ENCODE peak calls at places on chromosomes 16 and 17, in nine cellular contexts. One of them, this sample, is unnamed.

GRCh38 chr17:55208078-55208812 is 56.5 kb upstream of the HLF start:
- DNase-seq in prostate gland: no peak
- DNase-seq in suprapubic skin: no peak
- DNase-seq in Peyer's patch: no peak
- DNase-seq in A549: no peak
- DNase-seq in esophagus squamous epithelium: no peak
- DNase-seq in uterus: no peak
- DNase-seq in adrenal gland: no peak
- DNase-seq in stomach: no peak
- DNase-seq in this sample: no peak

GRCh38 chr17:7835818-7836595 is 2.0 kb downstream of the KDM6B start:
- DNase-seq in stomach: peak; percentile 74
- DNase-seq in adrenal gland: peak; percentile 94
- DNase-seq in suprapubic skin: no peak
- DNase-seq in esophagus squamous epithelium: no peak
- DNase-seq in A549: peak; percentile 48
- DNase-seq in Peyer's patch: peak; percentile 74
- DNase-seq in prostate gland: peak; percentile 68
- DNase-seq in uterus: no peak
- DNase-seq in this sample: peak; percentile 94

GRCh38 chr16:88380099-88380498 is 2.7 kb upstream of the ZNF469 start:
- DNase-seq in prostate gland: no peak
- DNase-seq in suprapubic skin: no peak
- DNase-seq in stomach: no peak
- DNase-seq in esophagus squamous epithelium: no peak
- DNase-seq in uterus: no peak
- DNase-seq in Peyer's patch: no peak
- DNase-seq in A549: no peak
- DNase-seq in adrenal gland: no peak
- DNase-seq in this sample: no peak

GRCh38 chr16:16021988-16022682 is 72.7 kb downstream of the ABCC1 start:
- DNase-seq in esophagus squamous epithelium: peak; percentile 30
- DNase-seq in A549: peak; percentile 98
- DNase-seq in suprapubic skin: peak; percentile 96
- DNase-seq in adrenal gland: peak; percentile 99
- DNase-seq in Peyer's patch: peak; percentile 43
- DNase-seq in uterus: peak; percentile 99
- DNase-seq in stomach: peak; percentile 96
- DNase-seq in prostate gland: peak; percentile 86
- DNase-seq in this sample: peak; percentile 98

GRCh38 chr17:81386646-81387234 is 8.5 kb upstream of the BAHCC1 start:
- DNase-seq in stomach: peak; percentile 56
- DNase-seq in A549: no peak
- DNase-seq in prostate gland: no peak
- DNase-seq in suprapubic skin: no peak
- DNase-seq in esophagus squamous epithelium: no peak
- DNase-seq in adrenal gland: no peak
- DNase-seq in Peyer's patch: no peak
- DNase-seq in uterus: peak; percentile 62
- DNase-seq in this sample: no peak

GRCh38 chr17:16258916-16259315 is 41.9 kb downstream of the PIGL start:
- DNase-seq in prostate gland: no peak
- DNase-seq in A549: no peak
- DNase-seq in stomach: no peak
- DNase-seq in uterus: peak; percentile 21
- DNase-seq in adrenal gland: no peak
- DNase-seq in suprapubic skin: no peak
- DNase-seq in Peyer's patch: no peak
- DNase-seq in esophagus squamous epithelium: no peak
- DNase-seq in this sample: no peak

GRCh38 chr17:13420294-13421277 is 181.1 kb downstream of the HS3ST3A1 start:
- DNase-seq in adrenal gland: no peak
- DNase-seq in prostate gland: no peak
- DNase-seq in uterus: no peak
- DNase-seq in stomach: no peak
- DNase-seq in esophagus squamous epithelium: no peak
- DNase-seq in suprapubic skin: no peak
- DNase-seq in Peyer's patch: no peak
- DNase-seq in A549: no peak
- DNase-seq in this sample: no peak

GRCh38 chr17:6641374-6641818 is 536 bp downstream of the TXNDC17 start:
- DNase-seq in stomach: no peak
- DNase-seq in Peyer's patch: no peak
- DNase-seq in adrenal gland: no peak
- DNase-seq in prostate gland: no peak
- DNase-seq in A549: no peak
- DNase-seq in esophagus squamous epithelium: no peak
- DNase-seq in suprapubic skin: no peak
- DNase-seq in uterus: no peak
- DNase-seq in this sample: no peak

GRCh38 chr16:14337303-14338191 is 266.4 kb downstream of the MRTFB start:
- DNase-seq in stomach: no peak
- DNase-seq in A549: no peak
- DNase-seq in Peyer's patch: no peak
- DNase-seq in prostate gland: peak; percentile 17
- DNase-seq in suprapubic skin: no peak
- DNase-seq in uterus: no peak
- DNase-seq in esophagus squamous epithelium: no peak
- DNase-seq in adrenal gland: no peak
- DNase-seq in this sample: no peak

GRCh38 chr16:85153656-85154091 is 41.4 kb upstream of the CIBAR2 start:
- DNase-seq in adrenal gland: no peak
- DNase-seq in uterus: no peak
- DNase-seq in stomach: no peak
- DNase-seq in esophagus squamous epithelium: no peak
- DNase-seq in suprapubic skin: no peak
- DNase-seq in prostate gland: no peak
- DNase-seq in Peyer's patch: no peak
- DNase-seq in A549: no peak
- DNase-seq in this sample: no peak

GRCh38 chr17:44776628-44777393 is 18.0 kb downstream of the ADAM11 start:
- DNase-seq in prostate gland: no peak
- DNase-seq in adrenal gland: no peak
- DNase-seq in esophagus squamous epithelium: no peak
- DNase-seq in uterus: no peak
- DNase-seq in A549: no peak
- DNase-seq in suprapubic skin: no peak
- DNase-seq in stomach: no peak
- DNase-seq in Peyer's patch: no peak
- DNase-seq in this sample: no peak

GRCh38 chr17:44774271-44775135 is 15.7 kb downstream of the ADAM11 start:
- DNase-seq in Peyer's patch: peak; percentile 92
- DNase-seq in adrenal gland: peak; percentile 94
- DNase-seq in prostate gland: peak; percentile 83
- DNase-seq in A549: peak; percentile 99
- DNase-seq in suprapubic skin: peak; percentile 96
- DNase-seq in esophagus squamous epithelium: peak; percentile 19
- DNase-seq in uterus: peak; percentile 85
- DNase-seq in stomach: peak; percentile 92
- DNase-seq in this sample: peak; percentile 97

GRCh38 chr17:44773140-44773539 is 14.4 kb downstream of the ADAM11 start:
- DNase-seq in esophagus squamous epithelium: no peak
- DNase-seq in uterus: no peak
- DNase-seq in A549: no peak
- DNase-seq in Peyer's patch: no peak
- DNase-seq in prostate gland: no peak
- DNase-seq in stomach: no peak
- DNase-seq in suprapubic skin: no peak
- DNase-seq in adrenal gland: no peak
- DNase-seq in this sample: no peak

GRCh38 chr17:44775838-44776621 is 17.2 kb downstream of the ADAM11 start:
- DNase-seq in A549: peak; percentile 73
- DNase-seq in suprapubic skin: no peak
- DNase-seq in stomach: peak; percentile 55
- DNase-seq in Peyer's patch: no peak
- DNase-seq in uterus: no peak
- DNase-seq in adrenal gland: no peak
- DNase-seq in prostate gland: no peak
- DNase-seq in esophagus squamous epithelium: no peak
- DNase-seq in this sample: peak; percentile 90

DNA sequence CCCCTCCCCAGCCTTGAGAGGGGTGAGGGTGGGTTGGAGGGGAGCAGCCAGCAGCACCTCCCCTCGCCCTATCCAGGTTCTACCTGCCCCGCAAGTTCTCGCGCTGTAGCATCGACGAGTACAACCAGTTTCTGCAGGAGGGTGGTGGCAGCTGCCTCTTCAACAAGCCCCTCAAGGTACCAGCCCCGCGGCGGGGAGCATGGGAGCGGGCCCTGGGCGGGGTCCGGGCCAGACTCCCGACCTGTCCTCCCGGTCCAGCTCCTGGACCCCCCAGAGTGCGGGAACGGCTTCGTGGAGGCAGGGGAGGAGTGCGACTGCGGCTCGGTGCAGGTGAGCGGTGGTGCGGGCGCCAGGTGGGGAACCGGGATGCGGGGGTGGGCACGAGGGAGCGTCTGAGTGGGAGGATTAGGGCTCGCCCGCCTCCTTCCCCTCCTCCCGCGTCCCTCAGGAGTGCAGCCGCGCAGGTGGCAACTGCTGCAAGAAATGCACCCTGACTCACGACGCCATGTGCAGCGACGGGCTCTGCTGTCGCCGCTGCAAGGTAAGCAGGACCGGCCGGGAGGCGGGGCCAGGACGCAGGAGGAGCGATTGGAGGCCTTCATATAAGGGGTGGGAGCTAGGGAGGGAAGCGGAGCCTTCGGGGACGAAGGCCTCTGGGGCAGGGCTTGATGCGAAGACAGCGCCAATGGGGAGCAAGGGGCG is 16.5 kb downstream of the ADAM11 start:
- DNase-seq in suprapubic skin: peak; percentile 97
- DNase-seq in A549: peak; percentile 99
- DNase-seq in prostate gland: peak; percentile 97
- DNase-seq in esophagus squamous epithelium: peak; percentile 88
- DNase-seq in stomach: peak; percentile 97
- DNase-seq in Peyer's patch: peak; percentile 98
- DNase-seq in adrenal gland: peak; percentile 98
- DNase-seq in uterus: peak; percentile 98
- DNase-seq in this sample: peak; percentile 96
- TF ChIP-seq CTCF in suprapubic skin: peak; percentile 2
- TF ChIP-seq CTCF in A549: peak; percentile 34
- TF ChIP-seq CTCF in prostate gland: peak; percentile 3
- TF ChIP-seq CTCF in esophagus squamous epithelium: no peak
- TF ChIP-seq CTCF in stomach: no peak
- TF ChIP-seq CTCF in Peyer's patch: no peak
- TF ChIP-seq CTCF in adrenal gland: no peak
- TF ChIP-seq CTCF in uterus: no peak
- TF ChIP-seq CTCF in this sample: no peak

GRCh38 chr16:51071326-51071725 is 79.7 kb downstream of the SALL1 start:
- DNase-seq in esophagus squamous epithelium: no peak
- DNase-seq in suprapubic skin: no peak
- DNase-seq in Peyer's patch: no peak
- DNase-seq in uterus: no peak
- DNase-seq in A549: no peak
- DNase-seq in adrenal gland: no peak
- DNase-seq in stomach: no peak
- DNase-seq in prostate gland: no peak
- DNase-seq in this sample: no peak
- H3K4me3 ChIP-seq in esophagus squamous epithelium: no peak overlapping the region
- H3K4me3 ChIP-seq in suprapubic skin: no peak overlapping the region
- H3K4me3 ChIP-seq in Peyer's patch: no peak overlapping the region
- H3K4me3 ChIP-seq in uterus: no peak overlapping the region
- H3K4me3 ChIP-seq in A549: no peak overlapping the region
- H3K4me3 ChIP-seq in adrenal gland: no peak overlapping the region
- H3K4me3 ChIP-seq in stomach: no peak overlapping the region
- H3K4me3 ChIP-seq in prostate gland: no peak overlapping the region
- H3K4me3 ChIP-seq in this sample: no peak overlapping the region

DNA sequence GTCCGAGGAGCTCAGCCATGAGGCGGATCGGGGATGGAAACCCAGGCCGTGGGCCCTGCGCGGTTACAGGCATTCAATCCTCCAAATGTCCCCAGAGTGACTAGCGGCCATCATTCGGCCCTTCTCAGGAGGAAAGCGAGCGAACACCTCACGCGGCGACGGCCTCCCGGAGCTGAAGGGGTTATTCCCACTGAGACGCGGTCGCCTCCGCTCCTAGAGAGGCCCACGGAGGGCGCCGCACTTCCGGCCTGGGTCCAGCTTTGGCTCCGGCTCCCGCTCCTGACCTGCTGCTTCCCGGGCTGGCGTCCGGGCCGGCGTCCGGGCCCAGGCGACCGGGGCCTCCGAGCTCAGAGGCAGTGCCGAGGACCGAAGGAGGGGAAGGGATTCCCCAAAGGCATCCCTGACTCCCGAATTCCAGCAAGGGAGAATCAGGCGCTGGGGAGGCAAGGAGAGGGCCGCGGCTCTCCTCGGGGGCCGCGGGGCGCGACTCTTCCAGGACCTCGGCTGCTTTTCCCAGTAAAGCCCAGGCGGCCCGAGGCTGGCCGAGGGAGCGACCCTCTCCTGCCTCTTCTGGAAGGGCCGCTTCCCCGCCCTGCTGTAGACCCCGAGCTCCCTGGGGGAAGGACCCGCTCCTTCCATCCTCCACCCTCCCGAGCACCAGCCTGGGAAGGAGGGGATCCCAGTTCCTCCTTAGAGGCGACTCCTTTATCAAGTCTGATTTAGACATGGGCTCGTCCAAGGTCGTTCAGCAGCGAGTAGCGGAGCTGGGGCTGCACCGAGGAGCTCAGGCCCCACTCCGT is 18.6 kb upstream of the ZNF629 start:
- DNase-seq in Peyer's patch: peak; percentile 66
- DNase-seq in uterus: peak; percentile 84
- DNase-seq in A549: peak; percentile 89
- DNase-seq in suprapubic skin: peak; percentile 96
- DNase-seq in adrenal gland: peak; percentile 94
- DNase-seq in esophagus squamous epithelium: no peak
- DNase-seq in prostate gland: peak; percentile 83
- DNase-seq in stomach: peak; percentile 91
- DNase-seq in this sample: peak; percentile 97
- TF ChIP-seq POLR2A in Peyer's patch: peak; percentile 88
- TF ChIP-seq POLR2A in uterus: peak; percentile 57
- TF ChIP-seq POLR2A in A549: peak; percentile 89
- TF ChIP-seq POLR2A in suprapubic skin: no peak
- TF ChIP-seq POLR2A in adrenal gland: peak; percentile 93
- TF ChIP-seq POLR2A in esophagus squamous epithelium: peak; percentile 89
- TF ChIP-seq POLR2A in prostate gland: peak; percentile 79
- TF ChIP-seq POLR2A in stomach: peak; percentile 71
- TF ChIP-seq POLR2A in this sample: no peak

DNA sequence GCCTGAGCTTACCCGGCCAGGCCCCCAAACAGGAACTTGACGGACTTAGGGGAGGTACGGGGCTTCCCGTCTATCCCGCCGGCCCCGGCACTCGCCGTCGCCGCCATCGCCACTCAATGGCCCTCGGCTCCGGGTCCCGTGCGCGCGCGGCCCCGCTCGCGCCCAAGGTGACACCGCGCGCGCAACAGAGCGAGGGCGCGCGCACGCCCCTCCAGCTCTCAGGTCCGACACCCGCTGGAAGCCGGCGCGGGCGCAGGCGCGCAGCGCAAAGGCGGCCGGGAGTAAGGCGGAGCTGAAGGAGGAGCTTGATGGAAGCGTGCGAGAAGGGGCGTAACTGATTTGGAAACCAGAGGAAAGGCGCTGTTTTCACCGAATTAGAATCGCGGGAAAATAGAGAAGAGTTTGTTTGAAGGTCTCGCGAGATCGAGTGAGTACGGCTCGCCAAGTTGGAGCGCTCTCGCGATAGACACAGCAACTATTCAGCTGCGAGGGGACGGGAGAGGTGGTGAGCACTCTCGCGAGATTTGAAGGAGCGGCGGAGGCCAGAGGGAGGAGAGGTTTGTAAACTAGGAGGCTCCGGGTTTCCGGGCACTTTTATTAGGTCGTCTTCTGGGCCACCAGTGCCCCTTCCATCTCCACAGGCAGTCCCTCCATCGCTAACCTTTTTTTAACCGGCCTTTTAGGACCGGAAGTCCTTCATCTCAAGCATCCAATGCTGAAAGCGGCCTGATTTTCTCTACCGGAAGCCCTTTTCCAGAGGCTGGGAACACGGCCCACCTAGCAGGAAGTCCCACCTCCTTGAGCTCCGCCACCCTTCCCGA is at the start of the genes RNF167 and SLC25A11:
- DNase-seq in suprapubic skin: peak; percentile 99
- DNase-seq in stomach: peak; percentile 96
- DNase-seq in uterus: peak; percentile 98
- DNase-seq in Peyer's patch: peak; percentile 96
- DNase-seq in A549: peak; percentile 99
- DNase-seq in adrenal gland: peak; percentile 99
- DNase-seq in esophagus squamous epithelium: peak; percentile 89
- DNase-seq in prostate gland: peak; percentile 97
- DNase-seq in this sample: peak; percentile 98
- TF ChIP-seq CTCF in suprapubic skin: no peak
- TF ChIP-seq CTCF in stomach: no peak
- TF ChIP-seq CTCF in uterus: peak; percentile 35
- TF ChIP-seq CTCF in Peyer's patch: no peak
- TF ChIP-seq CTCF in A549: no peak
- TF ChIP-seq CTCF in adrenal gland: no peak
- TF ChIP-seq CTCF in esophagus squamous epithelium: no peak
- TF ChIP-seq CTCF in prostate gland: no peak
- TF ChIP-seq CTCF in this sample: no peak

This sample was measured in lower leg skin.